ENCODE peak calls at places on chromosome 9, in five cellular contexts. W, S, Y, N and Q are unnamed samples.

GRCh38 chr9:71638627-71639026 is 129.7 kb downstream of the CEMIP2 start:
- DNase-seq in Y (no peak), W (peak), S (no peak), N (no peak), Q (no peak)

GRCh38 chr9:96498796-96499195 is 48.8 kb downstream of the HABP4 start:
- DNase-seq in W (no peak), Y (no peak), N (no peak), S (no peak), Q (no peak)

GRCh38 chr9:19894975-19895374 is 106.1 kb upstream of the SLC24A2 start:
- DNase-seq in W (peak), S (no peak), N (peak), Y (no peak), Q (peak)

GRCh38 chr9:84068872-84069271 is 88.3 kb downstream of the RMI1 start:
- DNase-seq in W (no peak), Y (no peak), S (no peak), N (no peak), Q (no peak)

GRCh38 chr9:133842174-133842573 is 104.0 kb upstream of the SARDH start:
- DNase-seq in N (no peak), S (no peak), Y (no peak), W (no peak), Q (no peak)

GRCh38 chr9:98998441-98999151 is 54.9 kb downstream of the COL15A1 start:
- DNase-seq in N (peak), W (peak), S (peak), Y (peak), Q (peak)

GRCh38 chr9:93261735-93262523 is 78.0 kb downstream of the WNK2 start:
- DNase-seq in Y (peak), S (no peak), W (no peak), N (no peak), Q (no peak)

GRCh38 chr9:136532799-136533774 is 12.8 kb downstream of the NOTCH1 start:
- DNase-seq in W (no peak), Y (no peak), N (no peak), S (peak), Q (no peak)

GRCh38 chr9:107147134-107147533 is 135.9 kb upstream of the RAD23B start:
- DNase-seq in W (no peak), S (no peak), N (no peak), Y (no peak), Q (no peak)

GRCh38 chr9:14811844-14812243 is 89.3 kb upstream of the CER1 start:
- DNase-seq in S (no peak), N (no peak), Y (no peak), W (no peak), Q (no peak)

GRCh38 chr9:108142504-108143201 is 653.1 kb upstream of the KLF4 start:
- DNase-seq in W (peak), Y (no peak), N (peak), S (no peak), Q (peak)

GRCh38 chr9:18480649-18481048 is 6.7 kb downstream of the ADAMTSL1 start:
- DNase-seq in S (no peak), W (peak), N (peak), Y (no peak), Q (peak)

GRCh38 chr9:13992136-13992798 is 321.7 kb downstream of the NFIB start:
- DNase-seq in Y (no peak), S (no peak), W (peak), N (no peak), Q (no peak)

GRCh38 chr9:88187631-88188030 is 49.4 kb upstream of the SPATA31C2 start:
- DNase-seq in Y (no peak), S (no peak), N (no peak), W (no peak), Q (no peak)

GRCh38 chr9:127931092-127931881 is 710 bp upstream of the PIP5KL1 start:
- DNase-seq in S (peak), Y (no peak), W (peak), N (peak), Q (peak)

GRCh38 chr9:107480386-107480789 is 9.2 kb downstream of the KLF4 start:
- DNase-seq in N (peak), W (peak), Y (no peak), S (no peak), Q (peak)

GRCh38 chr9:114000671-114001409 is 77.3 kb downstream of the AMBP start:
- DNase-seq in S (no peak), W (no peak), Y (peak), N (peak), Q (no peak)

GRCh38 chr9:20087481-20087880 is 298.6 kb upstream of the SLC24A2 start:
- DNase-seq in S (no peak), W (peak), N (no peak), Y (no peak), Q (peak)

GRCh38 chr9:20363233-20363632 is 259.1 kb downstream of the MLLT3 start:
- DNase-seq in Y (no peak), W (no peak), N (no peak), S (no peak), Q (no peak)

GRCh38 chr9:120439147-120439546 is 140.8 kb downstream of the CDK5RAP2 start:
- DNase-seq in Y (peak), W (peak), S (no peak), N (no peak), Q (peak)

GRCh38 chr9:21854594-21854993 is 52.2 kb downstream of the MTAP start:
- DNase-seq in W (peak), S (no peak), N (peak), Y (no peak), Q (peak)